ENCODE peak calls at places on chromosomes 16 and 17, in four cellular contexts. T, O, P and Q are unnamed samples.
A peak's percentile ranks its signal among the peaks of the same experiment; 100 is the strongest.

GRCh38 chr16:53960954-53961616 is 257.1 kb downstream of the FTO start:
- DNase-seq in T (no peak), O (no peak), P (no peak), Q (no peak)

GRCh38 chr16:21162661-21163151 is 4.2 kb downstream of the LDAF1 start:
- DNase-seq in T (no peak), P (no peak), O (no peak), Q (no peak)

GRCh38 chr17:42937712-42938596 is 26.3 kb downstream of the AARSD1 start:
- DNase-seq in P (peak; percentile 59), O (no peak), T (no peak), Q (no peak)

GRCh38 chr16:30567991-30568638 is 3.4 kb downstream of the ZNF688 start:
- DNase-seq in O (no peak), T (no peak), P (no peak), Q (no peak)

GRCh38 chr17:77473615-77474226 is 333.0 kb downstream of the SEC14L1 start:
- DNase-seq in T (no peak), P (no peak), O (no peak), Q (no peak)

GRCh38 chr17:16352838-16353701 is at the start of gene CENPV:
- DNase-seq in P (no peak), T (no peak), O (peak; percentile 37), Q (peak; percentile 79)

GRCh38 chr17:3916013-3916696 is at the start of gene P2RX1:
- DNase-seq in T (no peak), P (no peak), O (no peak), Q (no peak)

GRCh38 chr17:34306466-34306865 is 12.8 kb upstream of the CCL8 start:
- DNase-seq in T (no peak), P (peak; percentile 63), O (no peak), Q (no peak)

GRCh38 chr16:21689107-21689506 is 25.3 kb downstream of the OTOA start:
- DNase-seq in P (no peak), O (no peak), T (no peak), Q (no peak)

GRCh38 chr16:366476-366875 is 3.9 kb downstream of the MRPL28 start:
- DNase-seq in P (no peak), O (no peak), T (no peak), Q (no peak)

GRCh38 chr17:73291260-73291801 is 20.5 kb downstream of the CDC42EP4 start:
- DNase-seq in T (peak; percentile 76), P (peak; percentile 89), O (no peak), Q (no peak)